ENCODE peak calls at places on chromosomes 3 and 15, in five cellular contexts. C is Calu3, E is heart right ventricle, B is IMR-90, R is SK-N-MC. J is an unnamed sample.

GRCh38 chr3:188046561-188047213 is 107.3 kb upstream of the LPP start:
- DNase-seq in R (no peak), E (no peak), C (no peak), B (peak; percentile 29), J (no peak)

GRCh38 chr15:98803228-98804056 is 155.1 kb downstream of the IGF1R start:
- DNase-seq in C (peak; percentile 39), R (no peak), B (peak; percentile 78), E (no peak), J (no peak)

GRCh38 chr3:109228391-109229080 is 87.8 kb downstream of the DPPA2 start:
- DNase-seq in C (no peak), B (no peak), R (no peak), E (no peak), J (no peak)

GRCh38 chr3:179652467-179653105 is at the start of gene USP13:
- DNase-seq in E (peak; percentile 73), R (peak; percentile 76), C (peak; percentile 82), B (peak; percentile 83), J (peak; percentile 50)

GRCh38 chr15:49468440-49468839 is 45.4 kb downstream of the FGF7 start:
- DNase-seq in R (no peak), B (peak; percentile 51), C (no peak), E (no peak), J (no peak)

GRCh38 chr3:120693439-120694172 is 11.6 kb upstream of the HGD start:
- DNase-seq in E (no peak), C (no peak), B (peak; percentile 55), R (peak; percentile 8), J (no peak)

GRCh38 chr15:41777421-41777973 is 3.2 kb downstream of the MAPKBP1 start:
- DNase-seq in R (no peak), E (no peak), C (no peak), B (peak; percentile 65), J (no peak)

GRCh38 chr3:38650248-38650940 is 907 bp upstream of the SCN5A start:
- DNase-seq in B (no peak), R (no peak), C (no peak), E (no peak), J (no peak)

GRCh38 chr15:83613716-83614115 is 40.2 kb upstream of the ADAMTSL3 start:
- DNase-seq in C (peak; percentile 52), E (no peak), B (no peak), R (no peak), J (no peak)

GRCh38 chr3:110568246-110568645 is 503.4 kb upstream of the NECTIN3 start:
- DNase-seq in R (no peak), C (no peak), B (peak; percentile 94), E (no peak), J (no peak)

GRCh38 chr3:64518496-64518895 is 169.3 kb downstream of the ADAMTS9 start:
- DNase-seq in C (no peak), E (no peak), B (no peak), R (no peak), J (no peak)

GRCh38 chr3:171811913-171812321 is 1.6 kb upstream of the PLD1 start:
- DNase-seq in B (peak; percentile 74), E (no peak), R (no peak), C (peak; percentile 69), J (no peak)

GRCh38 chr3:118842147-118842863 is 192.3 kb downstream of the IGSF11 start:
- DNase-seq in R (no peak), B (no peak), E (no peak), C (no peak), J (no peak)

GRCh38 chr3:50542177-50543034 is 25.1 kb downstream of the C3orf18 start:
- DNase-seq in B (peak; percentile 52), C (peak; percentile 73), E (peak; percentile 57), R (no peak), J (peak; percentile 8)

GRCh38 chr3:189233225-189233858 is 61.6 kb downstream of the TPRG1 start:
- DNase-seq in E (peak; percentile 14), R (peak; percentile 73), C (peak; percentile 84), B (peak; percentile 53), J (peak; percentile 46)

GRCh38 chr3:76715426-76715825 is 324.5 kb upstream of the ROBO2 start:
- DNase-seq in C (no peak), R (no peak), E (no peak), B (peak; percentile 19), J (no peak)

GRCh38 chr3:164250923-164251322 is 827.4 kb downstream of the SI start:
- DNase-seq in B (no peak), C (no peak), E (no peak), R (no peak), J (no peak)

GRCh38 chr15:40936709-40937666 is 7.8 kb downstream of the DLL4 start:
- DNase-seq in E (no peak), B (peak; percentile 74), R (no peak), C (no peak), J (peak; percentile 44)

GRCh38 chr15:70947369-70948335 is 55.0 kb downstream of the LRRC49 start:
- DNase-seq in C (no peak), E (no peak), R (no peak), B (no peak), J (no peak)

GRCh38 chr15:77631790-77632551 is 741 bp downstream of the LINGO1 start:
- DNase-seq in B (no peak), C (peak; percentile 21), E (no peak), R (no peak), J (no peak)